ENCODE peak calls at places on chromosomes 11 and 22, in six cellular contexts. B is aorta, L is lower lobe of right lung, V is mesenchymal stem cell, M is adipocyte, S is GM23248. G is an unnamed sample.

GRCh38 chr11:57094206-57094940 is 87.4 kb upstream of the LRRC55 start:
- DNase-seq in B (no peak), L (no peak), V (peak; percentile 32), M (no peak), S (peak; percentile 54), G (no peak)

GRCh38 chr11:61888043-61888442 is 3.3 kb downstream of the FADS3 start:
- DNase-seq in B (peak; percentile 94), L (peak; percentile 65), V (peak; percentile 90), M (peak; percentile 87), S (peak; percentile 95), G (peak; percentile 78)

GRCh38 chr11:112817376-112817775 is 143.8 kb upstream of the NCAM1 start:
- DNase-seq in B (no peak), L (no peak), V (no peak), M (no peak), S (no peak), G (no peak)

GRCh38 chr22:32698926-32699619 is 102.4 kb upstream of the TIMP3 start:
- DNase-seq in B (peak; percentile 72), L (no peak), V (no peak), M (peak; percentile 40), S (no peak), G (no peak)

GRCh38 chr22:46050451-46050845 is 73.5 kb upstream of the WNT7B start:
- DNase-seq in B (no peak), L (no peak), V (no peak), M (no peak), S (no peak), G (no peak)

GRCh38 chr11:102989379-102990047 is 34.0 kb upstream of the MMP13 start:
- DNase-seq in B (no peak), L (no peak), V (peak; percentile 68), M (peak; percentile 40), S (peak; percentile 61), G (no peak)

GRCh38 chr11:44243633-44244343 is 66.2 kb downstream of the ALX4 start:
- DNase-seq in B (no peak), L (no peak), V (peak; percentile 12), M (peak; percentile 33), S (peak; percentile 46), G (peak; percentile 91)

GRCh38 chr11:17846852-17847453 is 112.4 kb downstream of the KCNC1 start:
- DNase-seq in B (no peak), L (no peak), V (no peak), M (no peak), S (peak; percentile 12), G (peak; percentile 8)

GRCh38 chr11:109439684-109440083 is 17.7 kb downstream of the C11orf87 start:
- DNase-seq in B (no peak), L (no peak), V (no peak), M (no peak), S (no peak), G (no peak)

GRCh38 chr11:67002921-67003411 is 20.0 kb upstream of the SYT12 start:
- DNase-seq in B (no peak), L (no peak), V (no peak), M (no peak), S (no peak), G (no peak)

GRCh38 chr11:62143727-62144126 is 19.9 kb downstream of the INCENP start:
- DNase-seq in B (peak; percentile 26), L (peak; percentile 22), V (no peak), M (no peak), S (no peak), G (no peak)

GRCh38 chr22:35044607-35045390 is 21.2 kb upstream of the ISX start:
- DNase-seq in B (no peak), L (no peak), V (no peak), M (no peak), S (no peak), G (no peak)

GRCh38 chr11:92225206-92225562 is 566 bp downstream of the FAT3 start:
- DNase-seq in B (peak; percentile 48), L (no peak), V (no peak), M (no peak), S (no peak), G (peak; percentile 57)

GRCh38 chr22:43465291-43466015 is 53.6 kb downstream of the MPPED1 start:
- DNase-seq in B (no peak), L (no peak), V (no peak), M (no peak), S (no peak), G (no peak)

GRCh38 chr11:127042445-127042844 is 41.9 kb upstream of the KIRREL3 start:
- DNase-seq in B (no peak), L (no peak), V (no peak), M (peak; percentile 56), S (peak; percentile 83), G (no peak)
- H3K27me3 ChIP-seq in B (no peaks in the 10 kb centered on the region), L (no peaks in the 10 kb centered on the region), V (no peaks in the 10 kb centered on the region), M (no peaks in the 10 kb centered on the region), S (no peaks in the 10 kb centered on the region), G (no peaks in the 10 kb centered on the region)

GRCh38 chr22:50465531-50465930 is 9.3 kb downstream of the SBF1 start:
- DNase-seq in B (no peak), L (no peak), V (no peak), M (no peak), S (no peak), G (no peak)

GRCh38 chr22:50463188-50463900 is 11.5 kb downstream of the SBF1 start:
- DNase-seq in B (no peak), L (no peak), V (no peak), M (no peak), S (no peak), G (no peak)

GRCh38 chr22:50465066-50465465 is 9.8 kb downstream of the SBF1 start:
- DNase-seq in B (no peak), L (no peak), V (no peak), M (no peak), S (no peak), G (no peak)

GRCh38 chr22:50461979-50462540 is 12.8 kb downstream of the SBF1 start:
- DNase-seq in B (no peak), L (no peak), V (no peak), M (no peak), S (no peak), G (no peak)

GRCh38 chr22:50464451-50464850 is 10.4 kb downstream of the SBF1 start:
- DNase-seq in B (no peak), L (no peak), V (no peak), M (no peak), S (no peak), G (no peak)
- H3K36me3 ChIP-seq in B (no peaks in the 10 kb centered on the region), L (peaks cover 89% of the 10 kb centered on the region), V (peaks cover 74% of the 10 kb centered on the region), M (peaks cover 78% of the 10 kb centered on the region), S (no peaks in the 10 kb centered on the region), G (peaks cover 78% of the 10 kb centered on the region)

GRCh38 chr11:126502982-126503381 is 147.5 kb downstream of the ST3GAL4 start:
- DNase-seq in B (no peak), L (no peak), V (no peak), M (no peak), S (no peak), G (no peak)
- H3K27me3 ChIP-seq in B (no peaks in the 10 kb centered on the region), L (peaks cover 13% of the 10 kb centered on the region), V (peaks cover 36% of the 10 kb centered on the region), M (peaks cover 26% of the 10 kb centered on the region), S (no peaks in the 10 kb centered on the region), G (no peaks in the 10 kb centered on the region)

DNA sequence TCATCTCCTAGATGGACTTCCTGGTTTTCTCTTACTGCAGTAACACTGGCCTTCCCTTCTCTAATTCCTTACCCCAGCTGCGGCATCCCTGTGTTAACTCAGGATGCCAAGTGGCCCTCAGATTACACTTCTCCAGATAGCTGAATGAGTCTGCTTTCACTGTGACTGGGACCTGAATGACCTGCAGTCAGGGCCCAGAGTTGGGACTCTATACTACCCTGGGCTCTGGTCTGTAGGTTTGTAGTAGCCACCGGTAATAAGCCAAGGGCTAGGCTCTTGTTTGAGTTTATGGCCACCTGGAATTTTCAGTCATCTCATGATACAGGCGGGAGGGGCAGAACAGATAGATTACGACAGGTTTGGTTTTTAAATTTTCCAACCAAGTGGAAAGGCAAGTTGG is 24.1 kb downstream of the TUB start:
- DNase-seq in B (no peak), L (no peak), V (no peak), M (no peak), S (no peak), G (no peak)
- H3K36me3 ChIP-seq in B (no peaks in the 10 kb centered on the region), L (peaks cover 29% of the 10 kb centered on the region), V (peaks cover 79% of the 10 kb centered on the region), M (peaks cover 68% of the 10 kb centered on the region), S (peaks cover 7% of the 10 kb centered on the region), G (no peaks in the 10 kb centered on the region)

GRCh38 chr11:70070736-70071135 is 7.4 kb upstream of the ANO1 start:
- DNase-seq in B (no peak), L (no peak), V (no peak), M (no peak), S (no peak), G (no peak)
- H3K27me3 ChIP-seq in B (no peaks in the 10 kb centered on the region), L (peaks cover 33% of the 10 kb centered on the region), V (peaks cover 66% of the 10 kb centered on the region), M (peaks cover 54% of the 10 kb centered on the region), S (peaks cover 50% of the 10 kb centered on the region), G (peaks cover 10% of the 10 kb centered on the region)

GRCh38 chr11:65537620-65538231 is 12.8 kb downstream of the SCYL1 start:
- DNase-seq in B (no peak), L (no peak), V (no peak), M (no peak), S (peak; percentile 27), G (peak; percentile 76)

GRCh38 chr11:65532388-65533064 is 7.6 kb downstream of the SCYL1 start:
- DNase-seq in B (no peak), L (no peak), V (no peak), M (no peak), S (no peak), G (no peak)

GRCh38 chr11:65537296-65537597 is 12.4 kb downstream of the SCYL1 start:
- DNase-seq in B (no peak), L (no peak), V (no peak), M (no peak), S (no peak), G (no peak)

GRCh38 chr11:65536412-65537295 is 11.8 kb downstream of the SCYL1 start:
- DNase-seq in B (no peak), L (no peak), V (no peak), M (no peak), S (no peak), G (no peak)

GRCh38 chr11:65535102-65535501 is 10.2 kb downstream of the SCYL1 start:
- DNase-seq in B (no peak), L (no peak), V (no peak), M (no peak), S (no peak), G (no peak)
- H3K36me3 ChIP-seq in B (peaks cover 1% of the 10 kb centered on the region), L (peaks cover 86% of the 10 kb centered on the region), V (peaks cover 76% of the 10 kb centered on the region), M (peaks cover 67% of the 10 kb centered on the region), S (peaks cover 23% of the 10 kb centered on the region), G (peaks cover 22% of the 10 kb centered on the region)

GRCh38 chr11:134466909-134467567 is 55.0 kb upstream of the B3GAT1 start:
- DNase-seq in B (no peak), L (no peak), V (no peak), M (no peak), S (no peak), G (no peak)

GRCh38 chr11:134470238-134470637 is 58.2 kb upstream of the B3GAT1 start:
- DNase-seq in B (no peak), L (no peak), V (no peak), M (no peak), S (no peak), G (no peak)

GRCh38 chr11:134469627-134470026 is 57.6 kb upstream of the B3GAT1 start:
- DNase-seq in B (no peak), L (no peak), V (no peak), M (no peak), S (no peak), G (no peak)

GRCh38 chr11:134468081-134468668 is 56.1 kb upstream of the B3GAT1 start:
- DNase-seq in B (no peak), L (no peak), V (no peak), M (no peak), S (no peak), G (no peak)

GRCh38 chr11:134468796-134469195 is 56.8 kb upstream of the B3GAT1 start:
- DNase-seq in B (no peak), L (no peak), V (no peak), M (no peak), S (no peak), G (no peak)
- H3K27me3 ChIP-seq in B (no peaks in the 10 kb centered on the region), L (peaks cover 27% of the 10 kb centered on the region), V (peaks cover 21% of the 10 kb centered on the region), M (peaks cover 21% of the 10 kb centered on the region), S (no peaks in the 10 kb centered on the region), G (peaks cover 21% of the 10 kb centered on the region)

GRCh38 chr22:36356708-36357694 is 30.8 kb downstream of the MYH9 start:
- DNase-seq in B (no peak), L (no peak), V (peak; percentile 67), M (no peak), S (no peak), G (no peak)
- H3K36me3 ChIP-seq in B (no peaks in the 10 kb centered on the region), L (peaks cover 4% of the 10 kb centered on the region), V (no peaks in the 10 kb centered on the region), M (no peaks in the 10 kb centered on the region), S (no peaks in the 10 kb centered on the region), G (peaks cover 3% of the 10 kb centered on the region)

G was measured in SJCRH30.